ENCODE peak calls at places on chromosomes 3 and 15, in six cellular contexts. Z is mesenchymal stem cell; J is tibial artery; E is ovary; L is CD8-positive, alpha-beta T cell; B is CD8-positive, alpha-beta memory T cell. V is an unnamed sample.

GRCh38 chr3:165855581-165855980 is 18.4 kb upstream of the BCHE start:
- DNase-seq in L (no peak), B (no peak), Z (peak; percentile 14), E (no peak), J (no peak), V (no peak)

GRCh38 chr15:93180656-93181055 is 91.6 kb upstream of the RGMA start:
- DNase-seq in J (no peak), E (no peak), B (no peak), Z (no peak), L (no peak), V (no peak)

GRCh38 chr3:186281172-186281571 is 80.9 kb downstream of the DGKG start:
- DNase-seq in J (no peak), E (no peak), Z (peak; percentile 77), B (no peak), L (no peak), V (no peak)

GRCh38 chr3:191958980-191959671 is 498.2 kb downstream of the PYDC2 start:
- DNase-seq in Z (no peak), B (no peak), J (no peak), E (no peak), L (no peak), V (no peak)

GRCh38 chr3:71436337-71436736 is 147.2 kb downstream of the FOXP1 start:
- DNase-seq in Z (no peak), L (no peak), J (no peak), E (no peak), B (no peak), V (no peak)

GRCh38 chr15:46408312-46408711 is 773.5 kb downstream of the SQOR start:
- DNase-seq in L (no peak), J (no peak), B (no peak), E (no peak), Z (no peak), V (no peak)

GRCh38 chr15:30055604-30056003 is 27.2 kb upstream of the GOLGA8J start:
- DNase-seq in J (no peak), B (no peak), E (no peak), Z (no peak), L (no peak), V (no peak)

GRCh38 chr15:77486542-77487478 is 66.1 kb downstream of the HMG20A start:
- DNase-seq in L (no peak), J (no peak), B (no peak), Z (no peak), E (peak; percentile 59), V (no peak)

GRCh38 chr3:25897019-25897418 is 107.1 kb downstream of the OXSM start:
- DNase-seq in B (no peak), E (no peak), Z (peak; percentile 6), J (no peak), L (no peak), V (no peak)

GRCh38 chr3:126293370-126294082 is 63.7 kb downstream of the KLF15 start:
- DNase-seq in J (peak; percentile 38), L (no peak), Z (no peak), E (no peak), B (no peak), V (peak; percentile 13)

GRCh38 chr15:94526071-94526689 is 294.8 kb downstream of the MCTP2 start:
- DNase-seq in J (no peak), E (no peak), Z (peak; percentile 18), B (no peak), L (no peak), V (no peak)

GRCh38 chr15:82532991-82533481 is 7.2 kb downstream of the RPS17 start:
- DNase-seq in Z (no peak), B (no peak), J (no peak), E (peak; percentile 20), L (no peak), V (peak; percentile 12)

GRCh38 chr3:78878011-78878410 is 889.8 kb downstream of the ROBO1 start:
- DNase-seq in L (no peak), B (no peak), E (no peak), J (no peak), Z (no peak), V (no peak)

GRCh38 chr3:38317186-38317759 is 29.3 kb upstream of the XYLB start:
- DNase-seq in B (no peak), Z (no peak), L (no peak), E (no peak), J (no peak), V (no peak)

GRCh38 chr15:65638681-65639089 is 16.9 kb downstream of the SLC24A1 start:
- DNase-seq in Z (peak; percentile 85), E (peak; percentile 16), L (no peak), B (peak; percentile 11), J (no peak), V (no peak)

GRCh38 chr15:92803852-92804609 is 96.1 kb upstream of the CHD2 start:
- DNase-seq in Z (peak; percentile 100), B (no peak), E (peak; percentile 45), J (peak; percentile 90), L (no peak), V (peak; percentile 69)

GRCh38 chr15:81400640-81401236 is 26.7 kb upstream of the TMC3 start:
- DNase-seq in Z (peak; percentile 58), L (no peak), B (no peak), J (no peak), E (no peak), V (no peak)

GRCh38 chr3:49747792-49748480 is 24.2 kb upstream of the GMPPB start:
- DNase-seq in J (no peak), L (no peak), B (no peak), Z (peak; percentile 85), E (no peak), V (no peak)

GRCh38 chr3:17605032-17605431 is 137.4 kb downstream of the TBC1D5 start:
- DNase-seq in Z (peak; percentile 80), B (no peak), L (no peak), E (no peak), J (no peak), V (no peak)

GRCh38 chr3:55244247-55244646 is 242.9 kb downstream of the WNT5A start:
- DNase-seq in B (no peak), J (no peak), Z (no peak), L (no peak), E (no peak), V (no peak)

GRCh38 chr15:68795298-68795848 is 25.3 kb downstream of the ANP32A start:
- DNase-seq in E (peak; percentile 69), B (peak; percentile 41), Z (peak; percentile 73), J (peak; percentile 95), L (peak; percentile 33), V (peak; percentile 94)

GRCh38 chr3:13160619-13161018 is 87.4 kb upstream of the IQSEC1 start:
- DNase-seq in J (peak; percentile 9), E (no peak), L (no peak), B (no peak), Z (no peak), V (peak; percentile 6)

GRCh38 chr3:156448300-156448699 is 106.6 kb downstream of the SSR3 start:
- DNase-seq in J (no peak), L (peak; percentile 5), B (peak; percentile 5), E (no peak), Z (peak; percentile 59), V (no peak)

GRCh38 chr3:32487781-32488526 is 14.7 kb downstream of the CMTM6 start:
- DNase-seq in B (no peak), L (no peak), Z (no peak), J (no peak), E (no peak), V (no peak)

GRCh38 chr15:35723120-35723707 is 177.2 kb upstream of the DPH6 start:
- DNase-seq in E (no peak), Z (no peak), L (no peak), B (no peak), J (no peak), V (no peak)

GRCh38 chr3:108862865-108863798 is 40.5 kb downstream of the TRAT1 start:
- DNase-seq in B (peak; percentile 6), E (no peak), L (no peak), J (no peak), Z (peak; percentile 60), V (no peak)

GRCh38 chr3:23455775-23456174 is 252.6 kb downstream of the UBE2E2 start:
- DNase-seq in E (no peak), J (no peak), L (no peak), B (no peak), Z (peak; percentile 6), V (no peak)

GRCh38 chr3:110733045-110733444 is 338.6 kb upstream of the NECTIN3 start:
- DNase-seq in Z (no peak), B (no peak), J (no peak), L (no peak), E (no peak), V (no peak)

GRCh38 chr3:154464440-154465148 is 34.6 kb upstream of the GPR149 start:
- DNase-seq in B (no peak), J (no peak), L (no peak), E (no peak), Z (no peak), V (no peak)

DNA sequence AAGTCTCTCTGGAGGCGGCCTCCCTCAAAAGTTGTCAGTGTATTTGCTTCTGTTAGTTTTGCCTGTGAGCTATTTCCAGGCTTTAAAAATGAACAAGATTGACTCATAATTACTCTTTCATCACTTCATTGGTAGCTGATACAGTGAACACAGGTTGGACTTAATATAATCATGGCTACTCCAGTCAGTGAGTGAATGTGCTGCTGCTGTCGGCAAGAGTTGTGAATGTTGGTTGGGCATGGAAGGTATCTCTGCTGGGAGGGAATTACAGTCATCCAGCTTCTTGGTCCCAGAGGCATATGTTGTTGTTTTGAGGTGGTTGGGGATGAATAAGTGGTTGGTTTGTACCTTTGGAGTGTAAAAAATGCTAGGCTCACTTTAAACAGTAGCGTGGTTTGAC is 11.5 kb downstream of the TCF12 start:
- DNase-seq in E (no peak), J (no peak), B (no peak), Z (no peak), L (no peak), V (no peak)
- H3K36me3 ChIP-seq in E (no peaks in the 10 kb centered on the region), J (no peaks in the 10 kb centered on the region), B (no peaks in the 10 kb centered on the region), Z (peaks cover 4% of the 10 kb centered on the region), L (no peaks in the 10 kb centered on the region), V (no peaks in the 10 kb centered on the region)

GRCh38 chr3:175176556-175176955 is 317.4 kb downstream of the NAALADL2 start:
- DNase-seq in E (no peak), Z (no peak), J (no peak), B (no peak), L (no peak), V (no peak)

GRCh38 chr3:175184392-175184791 is 325.3 kb downstream of the NAALADL2 start:
- DNase-seq in B (no peak), Z (no peak), J (no peak), E (no peak), L (no peak), V (no peak)

GRCh38 chr3:175179055-175179454 is 319.9 kb downstream of the NAALADL2 start:
- DNase-seq in B (no peak), E (no peak), J (no peak), Z (no peak), L (no peak), V (no peak)
- H3K36me3 ChIP-seq in B (no peaks in the 10 kb centered on the region), E (no peaks in the 10 kb centered on the region), J (no peaks in the 10 kb centered on the region), Z (no peaks in the 10 kb centered on the region), L (no peaks in the 10 kb centered on the region), V (no peaks in the 10 kb centered on the region)

GRCh38 chr3:149363053-149363452 is 14.4 kb downstream of the TM4SF1 start:
- DNase-seq in B (no peak), Z (peak; percentile 83), E (no peak), J (no peak), L (no peak), V (no peak)
- H3K36me3 ChIP-seq in B (no peaks in the 10 kb centered on the region), Z (no peaks in the 10 kb centered on the region), E (no peaks in the 10 kb centered on the region), J (no peaks in the 10 kb centered on the region), L (no peaks in the 10 kb centered on the region), V (no peaks in the 10 kb centered on the region)

DNA sequence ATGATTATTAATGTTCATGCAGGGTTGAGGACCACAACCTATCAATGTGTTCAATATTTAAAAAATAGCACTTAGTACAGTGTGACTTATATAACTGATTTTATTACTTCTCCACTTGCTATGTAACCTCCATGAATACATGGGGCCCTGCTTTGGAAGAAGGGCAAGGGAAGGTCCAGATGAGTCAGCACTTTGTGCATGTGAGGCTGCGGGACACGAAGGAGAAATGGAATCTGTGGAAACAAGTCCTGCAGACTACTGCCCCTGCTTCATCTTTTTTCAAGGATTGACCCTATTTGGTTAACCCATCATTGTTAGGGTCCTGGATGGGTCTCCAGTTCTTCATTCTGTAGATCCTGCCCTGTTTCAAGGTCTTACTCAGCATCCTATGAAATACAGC is 1.6 kb downstream of the NXPE3 start:
- DNase-seq in E (no peak), J (no peak), L (no peak), B (no peak), Z (peak; percentile 90), V (no peak)
- H3K36me3 ChIP-seq in E (no peaks in the 10 kb centered on the region), J (peaks cover 34% of the 10 kb centered on the region), L (peaks cover 11% of the 10 kb centered on the region), B (peaks cover 11% of the 10 kb centered on the region), Z (peaks cover 19% of the 10 kb centered on the region), V (no peaks in the 10 kb centered on the region)